ENCODE peak calls at places on chromosomes 1 and 21, in six cellular contexts. M, O, R, G, K and U are unnamed samples. For H3K9me3 and H3K27me3, the result is how much of the 10 kb centered on the place peaks cover.

GRCh38 chr1:7262611-7263010 is 477.4 kb downstream of the CAMTA1 start:
- DNase-seq in K (no peak), R (no peak), O (no peak), G (no peak), M (no peak), U (no peak)

GRCh38 chr1:47951026-47951425 is 46.2 kb downstream of the TRABD2B start:
- DNase-seq in M (no peak), O (no peak), G (no peak), R (no peak), K (no peak), U (peak)

GRCh38 chr1:34316773-34317172 is 140.1 kb downstream of the C1orf94 start:
- DNase-seq in R (no peak), G (no peak), K (no peak), M (no peak), O (no peak), U (no peak)

GRCh38 chr1:166383635-166384346 is 217.0 kb upstream of the FAM78B start:
- DNase-seq in O (no peak), R (no peak), G (no peak), K (no peak), M (no peak), U (no peak)

GRCh38 chr1:41122851-41123518 is 101.5 kb upstream of the SLFNL1 start:
- DNase-seq in M (no peak), G (no peak), R (no peak), O (peak), K (no peak), U (peak)

GRCh38 chr1:108503062-108503740 is 53.1 kb downstream of the NBPF6 start:
- DNase-seq in R (no peak), M (no peak), O (peak), G (no peak), K (peak), U (peak)

GRCh38 chr1:201933840-201934430 is 12.4 kb downstream of the LMOD1 start:
- DNase-seq in G (no peak), K (no peak), R (no peak), O (peak), M (no peak), U (peak)

GRCh38 chr21:45228171-45228641 is 59.5 kb downstream of the POFUT2 start:
- DNase-seq in O (peak), G (no peak), K (no peak), M (no peak), R (no peak), U (peak)

GRCh38 chr1:62180649-62181048 is 14.0 kb upstream of the L1TD1 start:
- DNase-seq in R (no peak), K (no peak), G (no peak), O (no peak), M (no peak), U (no peak)

GRCh38 chr1:47388548-47389238 is 27.4 kb upstream of the FOXE3 start:
- DNase-seq in R (peak), O (peak), M (no peak), K (peak), G (peak), U (peak)

GRCh38 chr1:78070758-78071157 is 25.0 kb downstream of the GIPC2 start:
- DNase-seq in G (no peak), R (no peak), M (no peak), K (no peak), O (no peak), U (peak)

GRCh38 chr1:173876732-173877131 is 8.6 kb downstream of the ZBTB37 start:
- DNase-seq in K (no peak), R (no peak), M (no peak), G (no peak), O (no peak), U (no peak)

GRCh38 chr1:182723195-182723594 is 38.8 kb upstream of the RGS8 start:
- DNase-seq in M (no peak), K (no peak), R (peak), O (no peak), G (peak), U (peak)

GRCh38 chr1:188689542-188689941 is 1788.1 kb downstream of the BRINP3 start:
- DNase-seq in G (no peak), M (no peak), K (no peak), R (no peak), O (peak), U (peak)

GRCh38 chr1:48495166-48495565 is 23.2 kb upstream of the SPATA6 start:
- DNase-seq in K (no peak), G (no peak), R (no peak), M (no peak), O (no peak), U (no peak)

GRCh38 chr21:35198982-35199732 is 150.1 kb upstream of the RUNX1 start:
- DNase-seq in K (no peak), R (no peak), G (no peak), O (no peak), M (no peak), U (no peak)

GRCh38 chr1:77975386-77975785 is 3.5 kb downstream of the FUBP1 start:
- DNase-seq in M (no peak), K (no peak), O (peak), R (no peak), G (no peak), U (no peak)

GRCh38 chr1:111515291-111516007 is 12.0 kb upstream of the ADORA3 start:
- DNase-seq in M (no peak), G (peak), K (no peak), O (no peak), R (peak), U (peak)

GRCh38 chr1:4743978-4744750 is 89.8 kb downstream of the AJAP1 start:
- DNase-seq in R (no peak), M (no peak), G (no peak), O (no peak), K (no peak), U (no peak)

GRCh38 chr1:160164121-160164520 is 12.7 kb downstream of the ATP1A4 start:
- DNase-seq in G (no peak), O (no peak), R (no peak), K (no peak), M (no peak), U (no peak)

GRCh38 chr1:108610073-108610472 is 50.2 kb downstream of the EEIG2 start:
- DNase-seq in G (no peak), K (no peak), M (no peak), R (peak), O (no peak), U (no peak)

GRCh38 chr1:236029428-236029940 is 35.4 kb downstream of the NID1 start:
- DNase-seq in G (no peak), K (no peak), M (no peak), R (no peak), O (no peak), U (no peak)

GRCh38 chr21:42148097-42148496 is 70.8 kb upstream of the ABCG1 start:
- DNase-seq in G (no peak), M (no peak), K (no peak), O (no peak), R (no peak), U (no peak)

GRCh38 chr1:8297245-8297644 is 20.7 kb upstream of the SLC45A1 start:
- DNase-seq in G (no peak), O (no peak), K (no peak), M (no peak), R (no peak), U (no peak)

GRCh38 chr21:14116080-14116481 is 94.7 kb downstream of the LIPI start:
- DNase-seq in M (no peak), O (no peak), K (no peak), G (no peak), R (no peak), U (no peak)

GRCh38 chr1:39490596-39491145 is 765 bp upstream of the BMP8A start:
- DNase-seq in O (no peak), G (no peak), K (no peak), R (no peak), M (no peak), U (no peak)

GRCh38 chr1:9929431-9930385 is 13.5 kb downstream of the LZIC start:
- DNase-seq in O (peak), K (peak), G (no peak), M (no peak), R (no peak), U (no peak)

GRCh38 chr1:56404066-56404465 is 175.3 kb downstream of the PLPP3 start:
- DNase-seq in K (no peak), M (no peak), R (no peak), O (no peak), G (no peak), U (no peak)
- H3K9me3 ChIP-seq in K (under half), M (under half), R (under half), O (under half), G (under half), U (under half)

DNA sequence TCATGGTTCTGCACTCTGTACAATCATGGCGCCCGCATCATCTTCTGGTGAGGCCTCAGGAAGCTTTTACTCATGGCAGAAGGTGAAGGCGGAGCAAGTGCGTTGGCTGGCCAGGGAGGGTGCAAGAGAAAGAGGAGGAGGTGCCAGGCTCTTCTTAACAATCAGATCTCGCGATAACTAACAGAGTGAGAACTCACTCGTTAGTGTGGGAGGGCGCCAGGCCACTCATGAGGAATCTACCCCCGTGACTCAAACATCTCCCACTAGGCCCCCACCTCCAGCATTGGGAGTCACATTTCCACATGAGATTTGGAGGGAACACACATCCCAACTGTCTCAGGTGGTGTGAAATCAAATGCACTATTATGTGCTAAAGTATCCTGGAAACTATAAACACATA is 220.2 kb upstream of the CSF3R start:
- DNase-seq in K (no peak), R (no peak), O (no peak), G (no peak), M (no peak), U (no peak)
- H3K27me3 ChIP-seq in K (under half), R (under half), O (half or more), G (under half), M (half or more), U (under half)

GRCh38 chr21:40054403-40054802 is 187.2 kb downstream of the PCP4 start:
- DNase-seq in K (no peak), R (no peak), M (no peak), G (no peak), O (no peak), U (peak)
- H3K9me3 ChIP-seq in K (under half), R (under half), M (under half), G (under half), O (under half), U (under half)

GRCh38 chr1:44547837-44548236 is 126.4 kb downstream of the TMEM53 start:
- DNase-seq in R (no peak), O (no peak), G (no peak), M (no peak), K (no peak), U (no peak)
- H3K27me3 ChIP-seq in R (under half), O (half or more), G (under half), M (under half), K (under half), U (under half)

GRCh38 chr1:81174052-81174451 is 626.7 kb upstream of the ADGRL2 start:
- DNase-seq in G (no peak), M (no peak), K (no peak), R (no peak), O (peak), U (no peak)

GRCh38 chr1:81172483-81172882 is 628.3 kb upstream of the ADGRL2 start:
- DNase-seq in G (no peak), R (no peak), O (no peak), K (no peak), M (no peak), U (no peak)

GRCh38 chr1:81170721-81171120 is 630.0 kb upstream of the ADGRL2 start:
- DNase-seq in O (no peak), R (no peak), G (no peak), K (no peak), M (no peak), U (no peak)

GRCh38 chr1:81179239-81179638 is 621.5 kb upstream of the ADGRL2 start:
- DNase-seq in O (peak), R (no peak), M (no peak), K (no peak), G (no peak), U (peak)

GRCh38 chr1:81174811-81175476 is 625.8 kb upstream of the ADGRL2 start:
- DNase-seq in K (no peak), O (peak), G (no peak), R (no peak), M (no peak), U (peak)
- H3K9me3 ChIP-seq in K (under half), O (under half), G (under half), R (under half), M (under half), U (under half)